ENCODE peak calls at places on chromosomes 13 and 19, in seven cellular contexts. Z, M, D, P, I, E and B are unnamed samples.

GRCh38 chr13:35549481-35549880 is 73.0 kb upstream of the MAB21L1 start:
- DNase-seq in I (no peak), E (no peak), D (no peak), Z (no peak), M (no peak), P (no peak), B (no peak)

GRCh38 chr13:105773241-105773640 is 762.2 kb downstream of the EFNB2 start:
- DNase-seq in M (no peak), I (no peak), E (no peak), D (no peak), Z (no peak), P (no peak), B (no peak)

GRCh38 chr19:43781630-43782310 is 997 bp upstream of the KCNN4 start:
- DNase-seq in Z (no peak), I (no peak), M (no peak), D (no peak), E (no peak), P (no peak), B (no peak)

GRCh38 chr13:99339736-99340392 is 32.7 kb upstream of the GPR183 start:
- DNase-seq in Z (no peak), P (no peak), I (peak; percentile 69), M (no peak), E (peak; percentile 34), D (peak; percentile 13), B (peak; percentile 80)

GRCh38 chr19:14440049-14440448 is 6.9 kb downstream of the PKN1 start:
- DNase-seq in P (peak; percentile 91), Z (peak; percentile 78), E (peak; percentile 79), I (peak; percentile 72), D (no peak), M (no peak), B (peak; percentile 94)

GRCh38 chr19:1970806-1971502 is 30.0 kb downstream of the CSNK1G2 start:
- DNase-seq in P (no peak), Z (no peak), M (no peak), D (no peak), I (no peak), E (no peak), B (no peak)

GRCh38 chr13:82634946-82635345 is 1247.3 kb downstream of the SLITRK1 start:
- DNase-seq in M (no peak), I (no peak), E (no peak), D (no peak), Z (no peak), P (no peak), B (no peak)

GRCh38 chr13:66513728-66514127 is 716.4 kb downstream of the PCDH9 start:
- DNase-seq in I (no peak), Z (no peak), P (no peak), M (no peak), D (no peak), E (no peak), B (no peak)

GRCh38 chr13:80716610-80717081 is 375.7 kb upstream of the SPRY2 start:
- DNase-seq in M (no peak), Z (peak; percentile 64), D (peak; percentile 46), E (no peak), I (no peak), P (no peak), B (no peak)

GRCh38 chr13:32530841-32531253 is 7.7 kb downstream of the N4BP2L2 start:
- DNase-seq in M (no peak), I (no peak), D (no peak), E (no peak), Z (no peak), P (no peak), B (no peak)

GRCh38 chr19:38707512-38708114 is 36.7 kb downstream of the CAPN12 start:
- DNase-seq in E (no peak), D (no peak), Z (peak; percentile 84), I (peak; percentile 94), P (peak; percentile 88), M (no peak), B (no peak)

GRCh38 chr19:45804140-45804958 is 10.8 kb downstream of the RSPH6A start:
- DNase-seq in E (no peak), D (no peak), Z (no peak), P (no peak), M (no peak), I (no peak), B (no peak)

GRCh38 chr19:30227661-30228112 is 144.5 kb upstream of the ZNF536 start:
- DNase-seq in E (peak; percentile 57), D (peak; percentile 87), M (peak; percentile 87), I (peak; percentile 33), Z (peak; percentile 70), P (no peak), B (no peak)

GRCh38 chr13:29105779-29106178 is 285.6 kb downstream of the MTUS2 start:
- DNase-seq in D (peak; percentile 48), E (no peak), I (no peak), M (peak; percentile 6), Z (no peak), P (no peak), B (no peak)

GRCh38 chr13:50437252-50437651 is 406.2 kb downstream of the DLEU7 start:
- DNase-seq in D (no peak), I (no peak), P (no peak), M (no peak), Z (no peak), E (no peak), B (no peak)

GRCh38 chr13:50438351-50438750 is 405.1 kb downstream of the DLEU7 start:
- DNase-seq in D (no peak), I (no peak), P (no peak), M (no peak), Z (no peak), E (no peak), B (no peak)

GRCh38 chr13:50444726-50445125 is 398.8 kb downstream of the DLEU7 start:
- DNase-seq in I (no peak), M (no peak), Z (no peak), P (no peak), D (no peak), E (no peak), B (no peak)

DNA sequence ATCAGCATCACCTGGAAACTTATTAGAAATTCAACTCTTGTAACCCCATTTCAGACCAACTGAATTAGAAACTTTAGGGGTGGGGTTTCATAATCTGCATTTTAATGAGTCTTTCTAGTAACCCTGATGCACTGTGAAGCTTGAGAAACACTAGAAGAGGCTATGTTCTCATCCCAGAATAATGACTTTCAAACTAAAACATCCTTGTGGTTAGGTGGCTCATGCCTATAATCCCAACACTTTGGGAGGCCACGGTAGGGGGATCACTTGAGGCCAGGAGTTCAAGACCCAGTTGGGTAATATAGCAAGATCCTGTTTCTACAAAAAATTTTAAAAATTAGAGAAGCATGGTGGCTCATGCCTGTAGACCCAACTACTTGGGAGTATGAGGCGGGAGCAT is 402.4 kb downstream of the DLEU7 start:
- DNase-seq in D (no peak), E (no peak), I (no peak), P (no peak), M (no peak), Z (no peak), B (no peak)
- TF ChIP-seq EP300 in D (no peak), E (no peak), I (no peak), P (no peak), M (no peak), Z (no peak), B (no peak)

GRCh38 chr19:10870955-10871603 is at the start of gene CARM1:
- DNase-seq in I (peak; percentile 100), P (peak; percentile 99), E (peak; percentile 100), Z (peak; percentile 100), D (peak; percentile 99), M (peak; percentile 100), B (peak; percentile 99)
- TF ChIP-seq POLR2AphosphoS5 in I (peak; percentile 76), P (no peak), E (peak; percentile 12), Z (no peak), D (no peak), M (no peak), B (peak; percentile 73)

GRCh38 chr13:91020635-91021034 is 326.9 kb upstream of the MIR17HG start:
- DNase-seq in M (no peak), D (no peak), Z (no peak), E (no peak), P (no peak), I (no peak), B (no peak)
- TF ChIP-seq EP300 in M (no peak), D (no peak), Z (no peak), E (no peak), P (no peak), I (no peak), B (no peak)

GRCh38 chr19:41945135-41945766 is 13.9 kb downstream of the RABAC1 start:
- DNase-seq in Z (no peak), M (no peak), I (peak; percentile 61), E (peak; percentile 83), D (no peak), P (no peak), B (no peak)
- TF ChIP-seq POLR2AphosphoS5 in Z (no peak), M (no peak), I (no peak), E (no peak), D (no peak), P (no peak), B (no peak)

GRCh38 chr13:110963554-110963970 is 48.7 kb upstream of the ANKRD10 start:
- DNase-seq in I (no peak), Z (no peak), P (no peak), E (no peak), M (no peak), D (no peak), B (peak; percentile 8)

GRCh38 chr13:110965755-110966134 is 50.9 kb upstream of the ANKRD10 start:
- DNase-seq in I (no peak), E (no peak), M (no peak), Z (no peak), P (no peak), D (no peak), B (peak; percentile 8)

GRCh38 chr13:110964229-110965037 is 49.6 kb upstream of the ANKRD10 start:
- DNase-seq in Z (no peak), D (no peak), P (no peak), I (no peak), E (no peak), M (no peak), B (peak; percentile 50)

GRCh38 chr13:110961959-110962358 is 47.1 kb upstream of the ANKRD10 start:
- DNase-seq in I (no peak), Z (no peak), D (no peak), M (no peak), P (no peak), E (no peak), B (no peak)

GRCh38 chr13:110965038-110965754 is 50.3 kb upstream of the ANKRD10 start:
- DNase-seq in Z (no peak), E (no peak), P (no peak), I (no peak), D (no peak), M (no peak), B (peak; percentile 29)
- TF ChIP-seq EP300 in Z (no peak), E (no peak), P (no peak), I (no peak), D (no peak), M (no peak), B (no peak)